ENCODE peak calls at places on chromosome 21, in ten cellular contexts. O, T, G, W, F, R, D, K, X and S are unnamed samples.

GRCh38 chr21:39715804-39716397 is 29.1 kb upstream of the IGSF5 start:
- DNase-seq in X (peak), W (peak), T (peak), F (no peak), K (peak), O (no peak), D (peak), G (peak), R (peak), S (peak)

GRCh38 chr21:17044696-17045095 is 468.1 kb upstream of the CXADR start:
- DNase-seq in G (no peak), K (no peak), T (no peak), F (no peak), W (no peak), O (no peak), D (no peak), R (no peak), X (no peak), S (no peak)

GRCh38 chr21:18954415-18954972 is 550.9 kb upstream of the TMPRSS15 start:
- DNase-seq in T (no peak), D (no peak), O (no peak), F (no peak), X (no peak), K (no peak), G (no peak), R (no peak), W (no peak), S (no peak)

GRCh38 chr21:37915941-37916794 is at the start of gene KCNJ6:
- DNase-seq in D (peak), R (peak), K (peak), G (peak), O (peak), X (peak), W (peak), F (no peak), T (no peak), S (peak)

GRCh38 chr21:38351961-38352521 is 95.2 kb downstream of the KCNJ15 start:
- DNase-seq in F (no peak), K (peak), G (no peak), D (no peak), T (no peak), R (peak), W (no peak), O (no peak), X (no peak), S (no peak)

GRCh38 chr21:39136711-39137110 is 46.5 kb downstream of the PSMG1 start:
- DNase-seq in F (no peak), D (no peak), O (no peak), G (no peak), T (no peak), R (peak), K (no peak), X (no peak), W (no peak), S (no peak)

GRCh38 chr21:14977814-14978213 is 87.0 kb downstream of the NRIP1 start:
- DNase-seq in O (no peak), W (peak), G (no peak), X (no peak), T (no peak), F (no peak), K (no peak), R (no peak), D (no peak), S (no peak)

GRCh38 chr21:41701749-41702148 is 65.1 kb downstream of the RIPK4 start:
- DNase-seq in R (peak), F (no peak), D (no peak), X (no peak), G (no peak), O (no peak), T (no peak), K (no peak), W (no peak), S (no peak)

GRCh38 chr21:16536661-16537359 is 807.0 kb downstream of the USP25 start:
- DNase-seq in G (no peak), D (no peak), F (no peak), T (no peak), R (peak), X (no peak), W (no peak), K (no peak), O (no peak), S (no peak)

GRCh38 chr21:28516996-28517592 is 475.6 kb downstream of the LTN1 start:
- DNase-seq in D (peak), X (peak), W (peak), R (no peak), O (peak), T (peak), F (peak), G (peak), K (peak), S (peak)

GRCh38 chr21:37921091-37921490 is 4.8 kb upstream of the KCNJ6 start:
- DNase-seq in T (no peak), G (no peak), F (no peak), X (no peak), K (no peak), W (no peak), D (no peak), O (no peak), R (peak), S (no peak)

GRCh38 chr21:16519656-16520055 is 789.9 kb downstream of the USP25 start:
- DNase-seq in D (no peak), X (no peak), R (no peak), G (no peak), W (no peak), K (no peak), F (no peak), O (no peak), T (no peak), S (no peak)

GRCh38 chr21:46646541-46647154 is 11.2 kb downstream of the PRMT2 start:
- DNase-seq in T (no peak), F (no peak), D (no peak), W (no peak), G (no peak), O (no peak), K (no peak), X (no peak), R (no peak), S (no peak)

GRCh38 chr21:38814126-38815059 is 8.7 kb downstream of the ETS2 start:
- DNase-seq in X (no peak), K (no peak), R (no peak), W (no peak), O (no peak), G (no peak), F (no peak), T (no peak), D (no peak), S (no peak)

GRCh38 chr21:38956791-38957571 is 151.3 kb downstream of the ETS2 start:
- DNase-seq in W (peak), G (peak), X (no peak), O (no peak), R (peak), F (no peak), T (peak), D (peak), K (no peak), S (peak)

GRCh38 chr21:38990424-38990794 is 184.7 kb downstream of the ETS2 start:
- DNase-seq in G (no peak), F (no peak), X (no peak), W (no peak), T (no peak), K (no peak), D (peak), R (no peak), O (no peak), S (no peak)

GRCh38 chr21:29240136-29240535 is 58.6 kb upstream of the BACH1 start:
- DNase-seq in X (no peak), F (no peak), W (no peak), G (no peak), D (no peak), K (no peak), R (no peak), O (no peak), T (no peak), S (no peak)

GRCh38 chr21:20272791-20273362 is 725.3 kb upstream of the NCAM2 start:
- DNase-seq in K (no peak), D (no peak), T (no peak), G (no peak), R (no peak), F (no peak), X (no peak), W (peak), O (no peak), S (no peak)

GRCh38 chr21:38188037-38188436 is 68.8 kb upstream of the KCNJ15 start:
- DNase-seq in W (no peak), O (no peak), T (no peak), D (no peak), G (no peak), R (no peak), X (no peak), F (no peak), K (no peak), S (no peak)

GRCh38 chr21:42047821-42048613 is 23.1 kb upstream of the UMODL1 start:
- DNase-seq in O (no peak), R (peak), X (no peak), D (peak), G (peak), F (no peak), W (no peak), K (no peak), T (peak), S (no peak)

GRCh38 chr21:34889287-34889536 is 159.9 kb downstream of the RUNX1 start:
- DNase-seq in O (peak), D (peak), K (no peak), R (peak), W (peak), F (no peak), T (peak), G (peak), X (peak), S (peak)

GRCh38 chr21:29405503-29406122 is 106.9 kb downstream of the BACH1 start:
- DNase-seq in F (no peak), G (no peak), X (no peak), W (no peak), R (no peak), T (no peak), D (no peak), K (no peak), O (no peak), S (no peak)

GRCh38 chr21:41283211-41283818 is 33.3 kb upstream of the FAM3B start:
- DNase-seq in T (peak), X (peak), G (peak), W (peak), O (no peak), F (no peak), R (peak), D (peak), K (peak), S (peak)

GRCh38 chr21:40335689-40336088 is 468.5 kb downstream of the PCP4 start:
- DNase-seq in X (no peak), G (no peak), K (no peak), D (no peak), T (no peak), R (no peak), F (no peak), W (no peak), O (no peak), S (no peak)

GRCh38 chr21:10272216-10272615 is 249.2 kb upstream of the TPTE start:
- DNase-seq in W (no peak), R (no peak), F (no peak), G (no peak), K (no peak), T (no peak), X (no peak), D (no peak), O (peak), S (no peak)

GRCh38 chr21:41482321-41482720 is 25.6 kb downstream of the TMPRSS2 start:
- DNase-seq in G (no peak), X (no peak), K (no peak), F (no peak), W (no peak), D (no peak), R (peak), T (no peak), O (no peak), S (no peak)

GRCh38 chr21:16775056-16775455 is 737.8 kb upstream of the CXADR start:
- DNase-seq in O (no peak), W (no peak), D (no peak), R (no peak), G (no peak), F (no peak), K (no peak), T (no peak), X (peak), S (no peak)

GRCh38 chr21:31141389-31142021 is 103.2 kb upstream of the KRTAP19-8 start:
- DNase-seq in R (no peak), D (no peak), T (no peak), O (no peak), X (no peak), G (no peak), F (no peak), W (no peak), K (no peak), S (no peak)

GRCh38 chr21:41993744-41994143 is 16.4 kb downstream of the ZBTB21 start:
- DNase-seq in G (peak), T (peak), X (no peak), F (no peak), R (peak), O (no peak), D (no peak), K (no peak), W (no peak), S (no peak)

GRCh38 chr21:15063821-15064575 is 802 bp downstream of the NRIP1 start:
- DNase-seq in X (peak), W (peak), F (no peak), G (peak), D (peak), T (peak), K (peak), R (no peak), O (peak), S (peak)

GRCh38 chr21:14751602-14752001 is 205.5 kb upstream of the SAMSN1 start:
- DNase-seq in D (no peak), X (no peak), G (no peak), K (no peak), F (no peak), R (no peak), T (no peak), O (no peak), W (no peak), S (no peak)

GRCh38 chr21:39016740-39017315 is 166.4 kb downstream of the PSMG1 start:
- DNase-seq in G (peak), X (no peak), O (no peak), K (no peak), F (no peak), T (no peak), W (no peak), D (no peak), R (peak), S (no peak)

GRCh38 chr21:35303085-35303484 is 254.0 kb upstream of the RUNX1 start:
- DNase-seq in G (peak), O (no peak), W (no peak), D (no peak), T (no peak), K (no peak), R (peak), F (no peak), X (no peak), S (no peak)

DNA sequence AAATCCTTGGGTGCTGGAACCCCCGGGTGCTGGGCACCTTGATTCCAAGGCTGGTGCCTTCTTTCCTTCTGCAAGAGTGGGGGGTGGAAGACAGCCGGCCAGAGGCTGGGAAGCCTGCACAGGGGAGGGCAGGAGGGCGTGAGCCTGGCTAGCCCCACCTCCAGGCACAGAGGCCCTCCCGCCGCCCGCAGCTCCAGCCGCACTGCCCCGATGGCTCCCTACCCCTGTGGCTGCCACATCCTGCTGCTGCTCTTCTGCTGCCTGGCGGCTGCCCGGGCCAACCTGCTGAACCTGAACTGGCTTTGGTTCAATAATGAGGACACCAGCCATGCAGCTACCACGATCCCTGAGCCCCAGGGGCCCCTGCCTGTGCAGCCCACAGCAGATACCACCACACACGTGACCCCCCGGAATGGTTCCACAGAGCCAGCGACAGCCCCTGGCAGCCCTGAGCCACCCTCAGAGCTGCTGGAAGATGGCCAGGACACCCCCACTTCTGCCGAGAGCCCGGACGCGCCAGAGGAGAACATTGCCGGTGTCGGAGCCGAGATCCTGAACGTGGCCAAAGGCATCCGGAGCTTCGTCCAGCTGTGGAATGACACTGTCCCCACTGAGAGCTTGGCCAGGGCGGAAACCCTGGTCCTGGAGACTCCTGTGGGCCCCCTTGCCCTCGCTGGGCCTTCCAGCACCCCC is 50.5 kb downstream of the COL18A1 start:
- DNase-seq in O (peak), X (peak), R (peak), W (no peak), G (peak), T (no peak), K (no peak), F (no peak), D (no peak), S (no peak)
- TF ChIP-seq POLR2A in O (no peak), X (peak), R (no peak), W (no peak), G (no peak), T (no peak), K (no peak), F (no peak), D (no peak), S (no peak)

DNA sequence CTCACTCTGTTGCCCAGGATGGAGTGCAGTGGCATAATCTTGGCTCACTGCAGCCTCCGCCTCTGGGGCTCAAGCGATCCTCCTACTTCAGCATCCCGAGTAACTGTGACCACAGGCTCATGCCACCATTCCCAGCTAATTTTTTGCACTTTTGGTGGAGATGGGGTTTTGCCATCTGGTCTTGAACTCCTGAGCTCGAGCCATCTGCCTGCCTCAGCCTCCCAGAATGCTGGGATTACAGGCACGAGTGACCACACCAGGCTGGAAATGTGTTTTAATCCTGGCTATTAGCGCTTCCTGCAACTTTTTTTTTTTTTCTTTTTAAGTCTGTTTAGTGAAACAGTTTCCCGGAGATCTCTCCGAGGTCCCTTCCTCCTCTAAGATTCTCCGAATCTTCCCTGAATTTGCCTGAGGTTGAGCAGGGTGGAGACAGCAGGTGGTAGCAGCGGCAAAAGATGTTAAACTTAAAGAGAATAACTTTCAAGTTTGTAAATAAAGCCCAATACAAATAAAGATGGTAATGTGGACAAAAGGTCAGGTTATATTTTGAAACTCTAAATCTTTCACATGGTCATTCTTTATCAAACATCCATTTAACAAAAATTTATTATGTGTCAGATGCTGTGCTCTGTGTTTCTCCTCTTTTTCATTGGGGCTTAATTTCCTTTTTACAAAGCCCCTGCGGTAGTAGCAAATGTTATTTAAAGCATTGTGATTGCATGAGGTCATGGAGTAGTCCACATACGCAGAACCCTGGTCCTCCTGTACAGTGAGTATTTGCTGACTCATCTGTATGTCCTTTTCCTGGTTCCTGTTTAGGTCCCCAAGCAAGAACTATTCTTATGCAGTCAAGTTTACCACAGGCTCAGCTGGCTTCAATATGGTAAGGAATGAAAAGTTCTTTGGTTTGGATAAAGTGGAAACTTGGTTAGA is 119.1 kb downstream of the ITSN1 start:
- DNase-seq in W (peak), O (no peak), X (no peak), R (peak), D (no peak), K (peak), F (no peak), G (peak), T (peak), S (peak)
- TF ChIP-seq POLR2A in W (no peak), O (no peak), X (no peak), R (no peak), D (no peak), K (no peak), F (no peak), G (no peak), T (no peak), S (no peak)

DNA sequence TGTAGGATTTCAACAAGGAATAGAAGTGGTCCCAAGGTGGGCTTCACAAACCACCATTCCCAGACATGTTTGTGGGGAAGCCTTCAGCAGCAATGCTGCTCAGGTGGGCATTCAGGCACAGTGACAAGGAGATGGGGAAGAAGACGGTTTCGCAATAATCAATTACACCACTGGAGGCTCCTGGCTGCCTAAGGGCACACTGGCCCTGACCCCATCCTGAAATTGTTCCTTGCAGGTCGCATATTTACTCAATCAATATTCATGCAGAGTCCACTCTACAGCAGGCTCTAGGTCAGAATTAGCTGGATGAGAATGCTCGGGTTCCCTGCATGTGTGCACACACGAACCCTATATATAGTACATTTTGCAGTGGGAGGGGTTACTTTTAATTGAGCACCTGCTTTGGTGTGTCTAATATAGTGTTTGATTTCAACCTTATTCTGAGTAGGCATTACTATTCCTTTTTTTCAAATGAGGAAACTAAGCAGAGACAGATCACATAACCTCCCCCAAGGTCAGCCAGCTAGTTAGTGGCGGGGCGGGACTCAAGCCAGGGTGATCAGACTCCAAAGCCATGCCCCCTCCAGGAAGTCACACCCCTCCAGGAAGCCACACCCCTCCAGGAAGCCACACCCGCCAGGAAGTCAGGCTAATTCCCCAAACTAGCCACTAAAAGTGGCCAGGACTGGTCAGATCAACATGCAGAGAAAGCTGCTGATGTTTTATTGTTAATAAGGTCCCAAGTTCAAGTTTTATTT is 106.5 kb downstream of the HLCS start:
- DNase-seq in K (peak), R (peak), O (peak), T (peak), X (no peak), D (peak), G (peak), F (no peak), W (peak), S (peak)
- TF ChIP-seq POLR2A in K (peak), R (no peak), O (no peak), T (no peak), X (no peak), D (no peak), G (no peak), F (no peak), W (peak), S (peak)

GRCh38 chr21:45250914-45251634 is 36.6 kb downstream of the POFUT2 start:
- DNase-seq in R (no peak), D (no peak), G (no peak), O (no peak), K (no peak), X (no peak), T (no peak), F (no peak), W (no peak), S (no peak)
- TF ChIP-seq POLR2A in R (no peak), D (no peak), G (no peak), O (no peak), K (no peak), X (no peak), T (no peak), F (no peak), W (no peak), S (no peak)